ENCODE peak calls at places on chromosomes 12 and 14, in four cellular contexts. C, U, V and W are unnamed samples.

GRCh38 chr12:75852143-75852542 is 179.4 kb downstream of the PHLDA1 start:
- DNase-seq in C (no peak), V (no peak), U (no peak), W (no peak)

GRCh38 chr14:100108840-100109593 is 43.8 kb downstream of the EVL start:
- DNase-seq in C (no peak), V (no peak), U (no peak), W (no peak)

GRCh38 chr12:8709124-8709830 is 11.5 kb downstream of the RIMKLB start:
- DNase-seq in V (no peak), U (no peak), C (no peak), W (no peak)

GRCh38 chr12:14937689-14938088 is 648 bp downstream of the ERP27 start:
- DNase-seq in V (no peak), C (no peak), U (no peak), W (peak)

GRCh38 chr14:95267306-95267705 is 52.4 kb downstream of the CLMN start:
- DNase-seq in U (no peak), V (no peak), C (no peak), W (no peak)

GRCh38 chr12:83017001-83017400 is 330.3 kb downstream of the TMTC2 start:
- DNase-seq in V (no peak), C (no peak), U (no peak), W (no peak)

GRCh38 chr12:93848453-93849120 is 171.4 kb downstream of the CRADD start:
- DNase-seq in U (no peak), C (no peak), V (no peak), W (no peak)

GRCh38 chr14:69695664-69696527 is 71.0 kb upstream of the SRSF5 start:
- DNase-seq in U (peak), C (no peak), V (no peak), W (no peak)

GRCh38 chr12:59040651-59041050 is 120.3 kb upstream of the LRIG3 start:
- DNase-seq in U (no peak), V (no peak), C (no peak), W (no peak)

GRCh38 chr14:99686557-99687283 is 2.6 kb downstream of the CYP46A1 start:
- DNase-seq in U (no peak), V (no peak), C (no peak), W (no peak)

GRCh38 chr14:47186491-47186890 is 488.9 kb downstream of the MDGA2 start:
- DNase-seq in C (no peak), V (no peak), U (no peak), W (no peak)

GRCh38 chr12:21183721-21184275 is 52.8 kb downstream of the SLCO1B1 start:
- DNase-seq in U (no peak), C (no peak), V (no peak), W (no peak)

GRCh38 chr14:68777644-68778043 is 15.2 kb downstream of the ZFP36L1 start:
- DNase-seq in C (no peak), U (no peak), V (no peak), W (no peak)

GRCh38 chr12:130382818-130383217 is 45.1 kb downstream of the PIWIL1 start:
- DNase-seq in C (no peak), V (no peak), U (no peak), W (no peak)

GRCh38 chr12:79841878-79842265 is 93.0 kb downstream of the PPP1R12A start:
- DNase-seq in V (no peak), C (no peak), U (no peak), W (no peak)

GRCh38 chr12:79842630-79843029 is 92.3 kb downstream of the PPP1R12A start:
- DNase-seq in U (no peak), V (no peak), C (no peak), W (no peak)

GRCh38 chr12:79847417-79847816 is 87.5 kb downstream of the PPP1R12A start:
- DNase-seq in C (no peak), V (no peak), U (no peak), W (no peak)

GRCh38 chr12:79841248-79841877 is 93.5 kb downstream of the PPP1R12A start:
- DNase-seq in V (no peak), U (no peak), C (no peak), W (no peak)

GRCh38 chr12:79844693-79845092 is 90.2 kb downstream of the PPP1R12A start:
- DNase-seq in U (peak), V (peak), C (no peak), W (no peak)
- TF ChIP-seq SP1 in U (no peak), V (no peak), C (no peak), W (no peak)

GRCh38 chr12:104889735-104890134 is 68.4 kb downstream of the SLC41A2 start:
- DNase-seq in V (no peak), U (no peak), C (no peak), W (no peak)

GRCh38 chr12:104888892-104889291 is 69.2 kb downstream of the SLC41A2 start:
- DNase-seq in U (no peak), V (no peak), C (no peak), W (no peak)

GRCh38 chr12:104890463-104891096 is 67.5 kb downstream of the SLC41A2 start:
- DNase-seq in C (no peak), U (no peak), V (no peak), W (no peak)

GRCh38 chr12:104886418-104887401 is 71.4 kb downstream of the SLC41A2 start:
- DNase-seq in V (no peak), U (no peak), C (no peak), W (no peak)

GRCh38 chr12:104888456-104888855 is 69.6 kb downstream of the SLC41A2 start:
- DNase-seq in U (no peak), V (no peak), C (no peak), W (no peak)
- TF ChIP-seq TARDBP in U (no peak), V (no peak), C (no peak), W (no peak)

DNA sequence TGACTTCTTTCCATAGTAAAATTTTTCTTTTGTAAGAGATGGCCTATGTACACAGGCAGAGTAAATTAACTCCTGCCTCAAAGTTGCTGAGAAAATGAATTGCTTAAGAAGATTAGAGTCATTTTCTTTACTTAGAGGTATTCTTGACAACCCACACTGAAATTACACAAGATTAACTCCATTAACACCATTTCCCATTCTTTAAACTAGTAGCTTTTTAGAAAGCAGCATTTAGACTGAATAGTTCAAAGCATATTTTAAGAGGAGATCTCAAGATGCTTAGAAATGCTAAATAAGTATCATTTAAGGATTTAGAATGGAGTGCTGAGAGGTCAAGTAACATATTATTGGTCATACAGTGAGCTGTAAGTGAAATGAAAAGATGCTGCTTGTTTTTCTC is 35.5 kb downstream of the PUS7L start:
- DNase-seq in V (no peak), C (no peak), U (no peak), W (no peak)
- TF ChIP-seq SP1 in V (no peak), C (no peak), U (no peak), W (no peak)

GRCh38 chr12:57229634-57230380 is at the start of gene SHMT2:
- DNase-seq in C (peak), V (peak), U (peak), W (peak)

GRCh38 chr12:57227315-57228115 is 2.0 kb upstream of the SHMT2 start:
- DNase-seq in C (no peak), U (no peak), V (no peak), W (no peak)

GRCh38 chr12:57231276-57232021 is 1.9 kb downstream of the SHMT2 start:
- DNase-seq in V (no peak), C (no peak), U (no peak), W (no peak)

GRCh38 chr12:57230381-57231155 is 1.1 kb downstream of the SHMT2 start:
- DNase-seq in U (no peak), V (peak), C (no peak), W (no peak)

GRCh38 chr12:57229041-57229633 is 374 bp upstream of the SHMT2 start:
- DNase-seq in C (no peak), U (no peak), V (no peak), W (no peak)
- TF ChIP-seq TARDBP in C (no peak), U (no peak), V (no peak), W (no peak)

GRCh38 chr14:70780396-70781075 is 28.8 kb downstream of the MAP3K9 start:
- DNase-seq in C (peak), U (no peak), V (no peak), W (no peak)
- TF ChIP-seq SP1 in C (no peak), U (no peak), V (no peak), W (no peak)

DNA sequence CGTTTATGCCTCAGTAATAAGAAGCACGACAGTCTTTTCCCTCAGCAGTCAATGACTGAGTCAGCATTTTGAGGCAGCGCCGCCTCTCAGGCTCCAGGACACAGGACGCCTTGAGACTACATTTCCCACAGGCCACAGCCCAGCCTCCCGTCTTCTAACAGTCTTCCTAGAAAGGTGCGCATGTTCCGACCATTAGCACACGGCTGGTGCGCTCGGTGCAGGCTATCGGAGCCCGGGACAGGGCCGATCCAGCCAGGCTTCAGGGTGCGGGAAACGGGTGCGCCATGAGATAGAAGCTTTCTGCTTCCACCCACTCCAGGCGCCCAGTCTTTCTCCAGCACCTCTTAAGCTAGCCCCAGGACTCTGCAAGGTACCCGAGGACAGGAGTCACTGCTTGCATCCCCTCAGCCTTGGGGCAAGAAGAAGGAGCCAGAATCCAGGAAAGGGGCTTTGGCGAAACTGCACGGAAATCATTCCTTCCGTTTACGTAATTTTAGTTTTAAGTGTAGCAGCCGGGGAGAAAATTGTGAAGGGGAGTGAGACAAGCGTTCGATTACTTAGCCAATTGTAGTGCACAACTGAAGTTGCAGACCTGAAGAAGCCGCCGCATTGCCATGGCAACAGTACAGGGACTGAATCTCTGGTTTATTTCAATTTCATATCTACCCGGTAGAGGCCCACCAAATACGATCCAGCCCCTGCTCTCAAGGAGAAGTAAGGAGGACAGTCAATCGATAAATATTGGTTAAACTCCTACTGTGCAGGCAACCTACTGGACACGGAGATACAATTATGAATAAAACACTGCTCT is 53.9 kb downstream of the ZNF641 start:
- DNase-seq in V (no peak), C (no peak), U (peak), W (peak)
- TF ChIP-seq TARDBP in V (no peak), C (no peak), U (no peak), W (no peak)